ENCODE peak calls at places on chromosome 22, in four cellular contexts. Z, E, W and N are unnamed samples.

GRCh38 chr22:21451545-21452520 is 15.4 kb upstream of the TMEM191C start:
- DNase-seq in W (no peak), Z (no peak), E (peak), N (peak)

GRCh38 chr22:37904572-37905533 is 1.2 kb upstream of the MICALL1 start:
- DNase-seq in Z (peak), E (no peak), W (peak), N (peak)

GRCh38 chr22:49068861-49069260 is 758.8 kb downstream of the BRD1 start:
- DNase-seq in E (no peak), Z (no peak), W (no peak), N (peak)

GRCh38 chr22:38941488-38941987 is 15.9 kb upstream of the APOBEC3A start:
- DNase-seq in Z (no peak), W (no peak), E (no peak), N (no peak)

GRCh38 chr22:25069758-25070461 is 117.4 kb downstream of the KIAA1671 start:
- DNase-seq in W (no peak), Z (no peak), E (no peak), N (no peak)

GRCh38 chr22:19554834-19555404 is 30.7 kb upstream of the CLDN5 start:
- DNase-seq in W (no peak), E (peak), Z (no peak), N (no peak)

GRCh38 chr22:44129614-44129976 is 51.1 kb upstream of the PARVG start:
- DNase-seq in W (no peak), E (no peak), Z (no peak), N (no peak)

GRCh38 chr22:32847067-32847491 is 45.6 kb downstream of the TIMP3 start:
- DNase-seq in E (peak), Z (no peak), W (no peak), N (peak)

GRCh38 chr22:36301384-36301828 is 48.5 kb downstream of the APOL1 start:
- DNase-seq in W (peak), Z (peak), E (peak), N (peak)

GRCh38 chr22:38172489-38173155 is 9.0 kb downstream of the PLA2G6 start:
- DNase-seq in E (peak), W (peak), Z (peak), N (no peak)

GRCh38 chr22:25630446-25630845 is 66.0 kb downstream of the GRK3 start:
- DNase-seq in E (no peak), Z (no peak), W (no peak), N (no peak)

GRCh38 chr22:45594123-45594941 is 77.3 kb upstream of the ATXN10 start:
- DNase-seq in W (no peak), E (no peak), Z (no peak), N (no peak)

GRCh38 chr22:45603631-45604030 is 68.0 kb upstream of the ATXN10 start:
- DNase-seq in E (no peak), W (no peak), Z (no peak), N (no peak)

GRCh38 chr22:25360411-25360810 is 141.0 kb downstream of the CRYBB2 start:
- DNase-seq in W (no peak), Z (no peak), E (peak), N (no peak)

GRCh38 chr22:36171941-36172340 is 11.4 kb upstream of the APOL3 start:
- DNase-seq in W (no peak), Z (no peak), E (no peak), N (no peak)

GRCh38 chr22:49999901-50000586 is 12.5 kb downstream of the IL17REL start:
- DNase-seq in Z (no peak), E (no peak), W (no peak), N (no peak)

GRCh38 chr22:34150023-34150422 is 229.7 kb upstream of the LARGE1 start:
- DNase-seq in E (no peak), Z (no peak), W (no peak), N (no peak)

GRCh38 chr22:24146190-24146616 is 35.1 kb upstream of the SUSD2 start:
- DNase-seq in E (no peak), Z (peak), W (no peak), N (no peak)

GRCh38 chr22:19645391-19645790 is 68.9 kb upstream of the SEPTIN5 start:
- DNase-seq in Z (no peak), E (no peak), W (no peak), N (peak)

GRCh38 chr22:35645646-35646045 is 2.6 kb upstream of the APOL6 start:
- DNase-seq in E (no peak), Z (no peak), W (no peak), N (no peak)

GRCh38 chr22:21771631-21771976 is 36.0 kb upstream of the YPEL1 start:
- DNase-seq in Z (no peak), W (no peak), E (no peak), N (peak)

GRCh38 chr22:28341001-28341400 is 338.6 kb downstream of the TTC28 start:
- DNase-seq in Z (no peak), E (no peak), W (no peak), N (no peak)

GRCh38 chr22:33971561-33971961 is 51.3 kb upstream of the LARGE1 start:
- DNase-seq in E (no peak), W (no peak), Z (no peak), N (no peak)

GRCh38 chr22:22698263-22698750 is 53.9 kb downstream of the GGTLC2 start:
- DNase-seq in W (no peak), Z (no peak), E (no peak), N (peak)

GRCh38 chr22:17369553-17370035 is 334 bp downstream of the CECR2 start:
- DNase-seq in Z (peak), W (peak), E (no peak), N (no peak)
- TF ChIP-seq CTCF in Z (no peak), W (no peak), E (no peak), N (no peak)

DNA sequence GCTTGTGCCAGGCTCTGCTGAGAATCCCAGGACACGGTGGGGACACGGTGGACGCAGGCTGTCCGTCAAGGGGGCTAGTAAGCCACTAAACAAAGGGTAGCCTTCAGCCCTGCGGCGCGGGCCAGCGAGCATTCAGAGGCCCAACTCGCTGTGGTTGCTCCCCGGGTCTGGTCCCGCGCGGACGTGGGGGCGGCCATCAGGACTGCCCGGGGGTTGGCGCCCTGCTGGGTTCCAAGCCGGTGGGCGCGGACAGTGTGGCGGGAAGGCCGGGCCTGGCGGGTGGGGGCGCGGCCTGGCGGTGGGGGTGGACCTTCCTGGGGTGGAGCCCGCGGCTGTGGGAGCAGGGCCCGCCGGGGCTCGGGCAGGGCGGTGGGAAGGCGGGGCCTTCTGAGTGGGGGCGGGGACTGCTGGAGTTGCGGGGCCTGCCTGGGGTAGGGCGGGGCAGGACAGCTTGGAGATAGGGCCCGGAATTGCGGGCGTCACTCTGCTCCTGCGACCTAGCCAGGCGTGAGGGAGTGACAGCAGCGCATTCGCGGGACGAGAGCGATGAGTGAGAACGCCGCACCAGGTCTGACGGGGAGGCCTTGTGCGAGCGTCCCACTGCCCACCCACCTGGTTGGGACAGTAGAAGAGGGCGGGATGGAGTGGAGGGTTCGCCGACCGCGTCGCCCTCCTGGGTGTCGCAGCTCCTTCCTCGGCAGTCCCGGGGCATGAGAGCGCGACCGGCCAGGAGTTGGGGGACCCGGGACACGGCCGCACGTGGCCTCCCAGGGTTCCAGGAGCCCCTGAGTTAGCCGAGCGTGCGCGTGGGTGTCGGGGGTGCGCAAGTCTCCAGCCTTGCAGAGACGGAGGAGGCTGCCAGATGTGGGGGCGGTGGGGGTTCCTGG is at the start of gene SERHL2:
- DNase-seq in E (peak), Z (peak), W (peak), N (peak)
- TF ChIP-seq POLR2A in E (peak), Z (peak), W (peak), N (no peak)

DNA sequence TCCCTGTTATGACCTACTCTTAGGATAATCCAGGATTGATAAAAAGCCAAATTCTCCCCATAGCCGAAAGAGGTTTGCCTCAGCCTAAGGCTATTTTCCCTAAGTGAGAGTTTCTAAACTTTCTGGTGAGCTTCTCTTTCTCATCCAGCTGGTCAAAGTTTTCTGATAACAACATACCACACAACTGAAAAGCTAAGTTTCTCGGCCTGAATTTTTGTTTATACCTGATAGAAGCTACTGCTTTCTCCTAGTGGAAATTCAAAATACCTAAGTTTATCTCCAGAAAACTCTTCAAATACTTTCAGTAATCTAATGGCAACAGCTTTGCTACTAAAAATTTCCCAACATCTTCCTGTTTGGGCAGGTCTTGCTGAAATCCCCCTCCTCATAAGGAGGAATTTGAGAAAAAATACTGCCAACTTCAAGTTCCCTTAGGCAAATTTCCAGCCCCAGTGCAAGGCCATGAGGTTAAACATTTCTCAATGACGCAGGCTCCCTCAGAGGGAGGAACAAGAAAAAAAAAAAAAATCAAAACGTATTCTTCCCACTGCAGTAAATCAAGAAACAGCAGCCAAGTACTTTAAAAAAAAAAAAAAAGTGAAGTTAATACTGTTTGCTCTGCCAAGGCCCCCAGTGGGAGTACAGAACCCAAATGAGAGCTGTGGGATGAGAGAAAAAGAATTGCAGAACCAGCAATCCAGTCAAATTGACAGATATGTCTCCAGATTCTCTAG is 127.0 kb downstream of the MRTFA start:
- DNase-seq in Z (peak), E (no peak), W (no peak), N (peak)
- H3K4me3 ChIP-seq in Z (no peak), E (no peak), W (no peak), N (no peak)

GRCh38 chr22:47515384-47516125 is 753.1 kb downstream of the TBC1D22A start:
- DNase-seq in E (no peak), Z (no peak), W (no peak), N (no peak)
- TF ChIP-seq CTCF in E (no peak), Z (no peak), W (peak), N (no peak)

GRCh38 chr22:29883045-29883830 is at the start of gene MTMR3:
- DNase-seq in Z (peak), W (peak), E (peak), N (peak)
- TF ChIP-seq POLR2A in Z (peak), W (peak), E (peak), N (peak)